ENCODE peak calls at places on chromosomes 12 and 14, in nine cellular contexts. T, E, P, M, W, B, A, N and J are unnamed samples.

GRCh38 chr12:48000878-48001321 is 3.4 kb downstream of the COL2A1 start:
- DNase-seq in B (no peak), E (no peak), T (peak; percentile 49), N (no peak), M (peak; percentile 66), P (no peak), A (peak; percentile 52), W (no peak), J (peak; percentile 58)

GRCh38 chr12:55927588-55928502 is at the start of gene PYM1:
- DNase-seq in P (peak; percentile 85), M (peak; percentile 64), W (peak; percentile 68), B (peak; percentile 82), T (peak; percentile 67), N (peak; percentile 93), A (peak; percentile 51), E (peak; percentile 93), J (peak; percentile 57)

GRCh38 chr12:71872999-71873398 is 33.4 kb downstream of the TBC1D15 start:
- DNase-seq in E (no peak), N (no peak), W (no peak), A (no peak), P (no peak), M (no peak), T (no peak), B (no peak), J (no peak)

GRCh38 chr14:85702191-85702590 is 172.2 kb downstream of the FLRT2 start:
- DNase-seq in A (no peak), N (no peak), W (no peak), E (no peak), T (no peak), B (no peak), M (no peak), P (no peak), J (no peak)

GRCh38 chr14:87966816-87967215 is 26.2 kb downstream of the GALC start:
- DNase-seq in W (no peak), T (no peak), E (no peak), B (no peak), N (no peak), A (no peak), P (no peak), M (peak; percentile 21), J (peak; percentile 28)

GRCh38 chr14:99730876-99731351 is 46.8 kb downstream of the CYP46A1 start:
- DNase-seq in B (peak; percentile 10), M (no peak), P (no peak), N (peak; percentile 58), T (no peak), W (peak; percentile 12), A (peak; percentile 9), E (no peak), J (no peak)

GRCh38 chr12:29769162-29769820 is 14.5 kb downstream of the TMTC1 start:
- DNase-seq in B (no peak), A (no peak), W (no peak), P (no peak), E (no peak), M (peak; percentile 89), T (peak; percentile 41), N (no peak), J (peak; percentile 87)

GRCh38 chr14:97866664-97867063 is 1069.5 kb downstream of the VRK1 start:
- DNase-seq in N (no peak), A (no peak), P (no peak), T (no peak), M (no peak), E (no peak), B (no peak), W (no peak), J (no peak)

GRCh38 chr12:57099766-57100165 is 10.9 kb downstream of the NAB2 start:
- DNase-seq in B (no peak), T (no peak), E (no peak), M (no peak), A (no peak), P (no peak), N (no peak), W (no peak), J (no peak)

GRCh38 chr12:97568336-97569180 is 106.0 kb downstream of the RMST start:
- DNase-seq in E (no peak), M (peak; percentile 38), B (no peak), T (no peak), N (no peak), A (no peak), W (no peak), P (no peak), J (no peak)

GRCh38 chr12:76033116-76034001 is 1.8 kb upstream of the PHLDA1 start:
- DNase-seq in M (peak; percentile 61), B (no peak), P (no peak), E (no peak), N (no peak), A (no peak), T (peak; percentile 75), W (no peak), J (peak; percentile 45)

GRCh38 chr12:129067482-129067881 is 214.2 kb downstream of the GLT1D1 start:
- DNase-seq in M (peak; percentile 21), E (no peak), W (no peak), N (no peak), T (no peak), P (no peak), A (no peak), B (no peak), J (no peak)

GRCh38 chr14:50094056-50094455 is 22.3 kb downstream of the VCPKMT start:
- DNase-seq in W (no peak), E (no peak), A (no peak), N (no peak), B (no peak), T (no peak), M (no peak), P (no peak), J (no peak)

GRCh38 chr14:102182190-102182589 is 42.5 kb downstream of the WDR20 start:
- DNase-seq in T (peak; percentile 70), W (no peak), P (no peak), E (no peak), B (no peak), A (no peak), M (peak; percentile 79), N (no peak), J (peak; percentile 57)

GRCh38 chr14:103121846-103122577 is 1.2 kb upstream of the TNFAIP2 start:
- DNase-seq in W (peak; percentile 87), E (no peak), P (no peak), T (peak; percentile 70), A (peak; percentile 97), M (peak; percentile 80), B (peak; percentile 78), N (peak; percentile 95), J (peak; percentile 54)

GRCh38 chr14:20971705-20972021 is 16.4 kb downstream of the RNASE2 start:
- DNase-seq in A (no peak), W (no peak), B (no peak), N (no peak), M (no peak), T (no peak), P (no peak), E (no peak), J (no peak)

GRCh38 chr14:20970983-20971704 is 15.9 kb downstream of the RNASE2 start:
- DNase-seq in W (peak; percentile 60), M (peak; percentile 78), T (peak; percentile 79), P (peak; percentile 88), E (peak; percentile 68), B (peak; percentile 74), A (peak; percentile 86), N (peak; percentile 87), J (peak; percentile 86)

GRCh38 chr14:20973501-20973900 is 16.3 kb upstream of the METTL17 start:
- DNase-seq in E (no peak), M (no peak), P (no peak), N (no peak), W (no peak), A (no peak), T (no peak), B (no peak), J (no peak)

GRCh38 chr14:20970647-20970982 is 15.3 kb downstream of the RNASE2 start:
- DNase-seq in P (no peak), W (no peak), N (no peak), A (no peak), M (no peak), B (no peak), T (no peak), E (no peak), J (no peak)

DNA sequence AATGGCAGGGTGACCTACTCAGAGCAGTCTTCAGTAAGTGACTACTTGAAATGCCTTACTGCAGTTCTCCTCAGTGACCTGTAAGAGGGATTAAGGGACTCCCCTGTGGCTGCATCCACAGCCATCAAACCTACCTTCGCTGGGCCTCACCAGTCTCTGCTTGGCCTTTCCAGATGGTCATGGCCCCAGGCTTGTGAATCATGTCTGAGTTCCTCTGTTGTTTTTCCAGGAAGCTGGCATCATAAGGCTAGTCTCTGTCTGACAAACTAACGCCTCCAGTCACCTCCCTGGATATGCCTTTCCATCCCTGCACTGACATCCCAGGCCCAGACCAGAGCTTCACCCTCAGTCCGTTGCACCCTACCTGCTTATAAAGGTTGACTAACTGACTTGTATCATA is 14.0 kb downstream of the RNASE2 start:
- DNase-seq in M (no peak), W (no peak), T (no peak), A (no peak), P (no peak), N (no peak), B (no peak), E (no peak), J (no peak)
- H3K4me3 ChIP-seq in M (no peak overlapping the region), W (no peak overlapping the region), T (no peak overlapping the region), A (no peak overlapping the region), P (no peak overlapping the region), N (no peak overlapping the region), B (no peak overlapping the region), E (no peak overlapping the region), J (no peak overlapping the region)

GRCh38 chr12:46296822-46297221 is 28.0 kb upstream of the SLC38A1 start:
- DNase-seq in T (no peak), P (no peak), M (no peak), N (no peak), A (no peak), E (no peak), W (no peak), B (no peak), J (no peak)

GRCh38 chr12:46292754-46293402 is 24.0 kb upstream of the SLC38A1 start:
- DNase-seq in E (no peak), P (no peak), T (peak; percentile 28), B (no peak), N (no peak), M (no peak), A (no peak), W (no peak), J (no peak)
- TF ChIP-seq CTCF in E (no peak), P (peak; percentile 37), T (peak; percentile 43), B (no peak), N (peak; percentile 26), M (peak; percentile 30), A (no peak), W (no peak), J (peak; percentile 21)

GRCh38 chr12:100474617-100475016 is 951 bp downstream of the NR1H4 start:
- DNase-seq in B (no peak), E (no peak), A (no peak), N (no peak), W (no peak), P (no peak), M (no peak), T (no peak), J (no peak)
- H3K4me3 ChIP-seq in B (no peak overlapping the region), E (no peak overlapping the region), A (no peak overlapping the region), N (no peak overlapping the region), W (no peak overlapping the region), P (no peak overlapping the region), M (no peak overlapping the region), T (no peak overlapping the region), J (no peak overlapping the region)

DNA sequence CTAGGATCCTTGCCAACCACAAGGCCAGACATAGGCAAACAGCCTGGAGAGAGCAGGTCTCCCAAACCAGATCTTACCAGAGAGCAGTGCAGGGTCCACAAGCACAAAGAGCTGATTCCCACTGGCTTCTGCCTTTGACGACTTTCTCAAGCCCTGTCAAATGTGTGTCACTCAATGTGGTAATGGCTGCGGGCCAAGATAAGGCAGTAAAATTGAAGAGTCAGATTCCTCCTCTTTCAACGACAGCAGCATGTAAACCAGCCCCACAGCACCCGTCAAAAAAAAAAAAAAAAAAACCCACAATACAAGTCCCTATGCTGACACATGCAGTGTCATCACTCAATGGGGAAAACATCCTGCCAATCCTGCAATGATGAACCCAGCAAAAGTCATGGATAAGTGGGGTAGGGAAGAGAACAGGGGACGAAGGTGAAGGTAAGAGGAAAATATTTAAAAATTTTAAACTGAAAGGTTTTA is at the start of gene STON2:
- DNase-seq in B (peak; percentile 81), N (no peak), P (no peak), A (peak; percentile 46), T (peak; percentile 73), E (peak; percentile 44), W (no peak), M (peak; percentile 70), J (peak; percentile 75)
- TF ChIP-seq CTCF in B (no peak), N (no peak), P (no peak), A (no peak), T (no peak), E (no peak), W (no peak), M (no peak), J (no peak)